ENCODE peak calls at places on chromosomes 16 and 17, in six cellular contexts. B is heart left ventricle, C is mammary epithelial cell, P is NCI-H1092, J is KG1, N is amniotic stem cell. E is an unnamed sample.

GRCh38 chr17:73798111-73798748 is 154.0 kb upstream of the SDK2 start:
- DNase-seq in P (no peak), N (no peak), B (no peak), C (peak; percentile 83), J (no peak), E (no peak)

GRCh38 chr16:52570495-52571091 is 23.6 kb upstream of the TOX3 start:
- DNase-seq in B (no peak), N (no peak), J (no peak), P (no peak), C (no peak), E (no peak)

GRCh38 chr17:78040561-78041400 is 82.3 kb downstream of the TNRC6C start:
- DNase-seq in N (peak; percentile 26), P (peak; percentile 63), J (no peak), B (peak; percentile 84), C (peak; percentile 67), E (peak; percentile 11)

GRCh38 chr16:31536804-31537361 is 9.2 kb downstream of the AHSP start:
- DNase-seq in B (no peak), J (no peak), N (no peak), P (no peak), C (no peak), E (no peak)

GRCh38 chr17:79830303-79830702 is 8.9 kb downstream of the CBX4 start:
- DNase-seq in J (no peak), C (no peak), P (no peak), B (no peak), N (no peak), E (no peak)

GRCh38 chr17:22410136-22410535 is 717.8 kb downstream of the KCNJ18 start:
- DNase-seq in P (no peak), B (no peak), C (no peak), N (no peak), J (no peak), E (no peak)

GRCh38 chr16:69831212-69832123 is 69.3 kb downstream of the WWP2 start:
- DNase-seq in N (no peak), P (no peak), J (no peak), C (no peak), B (no peak), E (no peak)

GRCh38 chr17:80270836-80271235 is 10.2 kb downstream of the RNF213 start:
- DNase-seq in J (no peak), C (no peak), N (no peak), P (no peak), B (no peak), E (no peak)

GRCh38 chr17:33987162-33987561 is 267.9 kb upstream of the CCL2 start:
- DNase-seq in B (no peak), C (no peak), J (no peak), P (no peak), N (no peak), E (no peak)

GRCh38 chr17:39927928-39928867 is 666 bp downstream of the LRRC3C start:
- DNase-seq in B (peak; percentile 73), P (no peak), J (no peak), C (no peak), N (no peak), E (no peak)

GRCh38 chr17:58388302-58389190 is 28.8 kb downstream of the RNF43 start:
- DNase-seq in P (no peak), B (no peak), N (no peak), J (no peak), C (no peak), E (no peak)

GRCh38 chr16:72902276-72902675 is 145.7 kb downstream of the ZFHX3 start:
- DNase-seq in C (no peak), J (no peak), N (no peak), B (no peak), P (no peak), E (no peak)

GRCh38 chr16:66844009-66844341 is 239 bp upstream of the CA7 start:
- DNase-seq in N (no peak), J (no peak), B (no peak), P (no peak), C (no peak), E (no peak)

GRCh38 chr17:17358060-17358751 is 55.0 kb downstream of the NT5M start:
- DNase-seq in B (peak; percentile 28), N (no peak), J (no peak), C (no peak), P (no peak), E (no peak)

GRCh38 chr17:30271102-30271501 is 20.6 kb downstream of the BLMH start:
- DNase-seq in J (no peak), N (no peak), B (no peak), C (no peak), P (no peak), E (no peak)

GRCh38 chr17:76556759-76557367 is 17.0 kb downstream of the PRCD start:
- DNase-seq in P (no peak), N (no peak), C (peak; percentile 66), B (no peak), J (no peak), E (peak; percentile 27)

GRCh38 chr16:56610609-56611111 is 2.3 kb downstream of the MT2A start:
- DNase-seq in C (no peak), P (no peak), N (no peak), B (no peak), J (no peak), E (no peak)

GRCh38 chr17:31357831-31358400 is 33.6 kb upstream of the RAB11FIP4 start:
- DNase-seq in N (no peak), B (no peak), J (no peak), P (no peak), C (no peak), E (no peak)

GRCh38 chr16:12811441-12812198 is 7.9 kb upstream of the CPPED1 start:
- DNase-seq in N (no peak), B (no peak), C (peak; percentile 40), P (peak; percentile 39), J (no peak), E (no peak)

GRCh38 chr17:9598661-9599060 is 22.2 kb downstream of the CFAP52 start:
- DNase-seq in P (no peak), J (no peak), C (peak; percentile 21), N (no peak), B (no peak), E (no peak)

GRCh38 chr16:54236761-54237160 is 49.8 kb downstream of the IRX3 start:
- DNase-seq in C (peak; percentile 40), J (no peak), P (no peak), N (no peak), B (no peak), E (no peak)

GRCh38 chr17:33982872-33983271 is 272.2 kb upstream of the CCL2 start:
- DNase-seq in P (no peak), J (no peak), C (no peak), B (no peak), N (no peak), E (no peak)

GRCh38 chr16:57576429-57576870 is 34.0 kb downstream of the ADGRG5 start:
- DNase-seq in N (peak; percentile 32), C (peak; percentile 38), P (peak; percentile 63), J (peak; percentile 59), B (peak; percentile 83), E (peak; percentile 68)

GRCh38 chr16:14375132-14375491 is 254.9 kb downstream of the PARN start:
- DNase-seq in C (no peak), P (no peak), J (no peak), N (no peak), B (no peak), E (no peak)

GRCh38 chr17:79769596-79770520 is 8.1 kb upstream of the CBX2 start:
- DNase-seq in B (peak; percentile 51), C (no peak), N (no peak), J (no peak), P (no peak), E (no peak)

GRCh38 chr17:10198509-10199249 is at the start of gene GAS7:
- DNase-seq in C (no peak), B (peak; percentile 88), N (peak; percentile 18), P (no peak), J (no peak), E (peak; percentile 42)

GRCh38 chr16:83899272-83899897 is 470 bp downstream of the MLYCD start:
- DNase-seq in N (no peak), C (peak; percentile 53), B (peak; percentile 77), P (peak; percentile 21), J (no peak), E (peak; percentile 20)

GRCh38 chr17:37148171-37148570 is 199.4 kb downstream of the AATF start:
- DNase-seq in C (no peak), B (no peak), J (no peak), P (no peak), N (no peak), E (no peak)

GRCh38 chr16:52435573-52435972 is 111.4 kb downstream of the TOX3 start:
- DNase-seq in C (no peak), B (no peak), J (no peak), N (no peak), P (peak; percentile 93), E (no peak)

GRCh38 chr16:57041182-57042156 is 50.9 kb upstream of the CPNE2 start:
- DNase-seq in C (no peak), N (no peak), B (no peak), P (no peak), J (no peak), E (peak; percentile 83)

GRCh38 chr16:81505011-81505660 is 60.5 kb downstream of the CMIP start:
- DNase-seq in N (no peak), P (no peak), B (no peak), C (peak; percentile 86), J (no peak), E (peak; percentile 58)

GRCh38 chr16:85104821-85105391 is 7.4 kb downstream of the CIBAR2 start:
- DNase-seq in C (no peak), J (peak; percentile 87), B (no peak), P (no peak), N (no peak), E (no peak)

GRCh38 chr17:8900207-8900606 is 32.7 kb upstream of the PIK3R6 start:
- DNase-seq in N (no peak), P (no peak), J (no peak), B (no peak), C (no peak), E (no peak)

GRCh38 chr16:79599837-79600635 is 501 bp downstream of the MAF start:
- DNase-seq in J (no peak), N (no peak), C (peak; percentile 54), B (peak; percentile 82), P (peak; percentile 67), E (peak; percentile 24)

GRCh38 chr17:8681175-8681949 is 50.8 kb upstream of the MYH10 start:
- DNase-seq in B (no peak), J (no peak), P (no peak), N (peak; percentile 46), C (no peak), E (no peak)

GRCh38 chr16:28264656-28265055 is 27.7 kb upstream of the SBK1 start:
- DNase-seq in P (no peak), N (no peak), C (peak; percentile 23), J (no peak), B (no peak), E (no peak)

GRCh38 chr16:138049-138417 is 440 bp downstream of the NPRL3 start:
- DNase-seq in P (no peak), J (no peak), C (no peak), B (peak; percentile 63), N (no peak), E (peak; percentile 13)

GRCh38 chr17:44053130-44053872 is 13.2 kb downstream of the LSM12 start:
- DNase-seq in N (no peak), J (no peak), P (peak; percentile 33), C (no peak), B (no peak), E (no peak)

GRCh38 chr17:62587554-62587953 is 39.9 kb upstream of the MRC2 start:
- DNase-seq in B (no peak), C (no peak), N (no peak), J (no peak), P (no peak), E (no peak)